ENCODE peak calls at places on chromosomes 11 and 22, in seven cellular contexts. U is K562, F is HCT116, P is SK-N-SH, X is H1, A is GM12878, K is HepG2. I is an unnamed sample.
A peak's percentile ranks its signal among the peaks of the same experiment; 100 is the strongest.

GRCh38 chr22:35523167-35523928 is 17.3 kb upstream of the RASD2 start:
- DNase-seq in U (no peak), F (no peak), P (no peak), X (no peak), A (no peak), K (no peak), I (no peak)

GRCh38 chr11:45662665-45663485 is 2.5 kb downstream of the CHST1 start:
- DNase-seq in U (peak; percentile 60), F (no peak), P (peak; percentile 47), X (no peak), A (no peak), K (peak; percentile 20), I (no peak)

GRCh38 chr11:118913411-118914125 is 12.2 kb downstream of the BCL9L start:
- DNase-seq in U (no peak), F (no peak), P (no peak), X (no peak), A (no peak), K (no peak), I (no peak)

GRCh38 chr11:1401656-1402221 is 12.0 kb downstream of the BRSK2 start:
- DNase-seq in U (peak; percentile 71), F (no peak), P (peak; percentile 94), X (peak; percentile 92), A (no peak), K (peak; percentile 30), I (peak; percentile 89)

GRCh38 chr22:49719046-49719445 is 108.6 kb downstream of the BRD1 start:
- DNase-seq in U (no peak), F (no peak), P (no peak), X (no peak), A (no peak), K (no peak), I (no peak)

GRCh38 chr11:46562527-46562926 is 31.3 kb downstream of the AMBRA1 start:
- DNase-seq in U (no peak), F (no peak), P (no peak), X (no peak), A (no peak), K (no peak), I (no peak)

GRCh38 chr22:33828302-33828701 is 92.0 kb downstream of the LARGE1 start:
- DNase-seq in U (no peak), F (no peak), P (no peak), X (no peak), A (no peak), K (no peak), I (no peak)

GRCh38 chr11:103515283-103515682 is 406.1 kb downstream of the DYNC2H1 start:
- DNase-seq in U (no peak), F (no peak), P (no peak), X (no peak), A (no peak), K (no peak), I (no peak)

GRCh38 chr11:88308576-88308975 is 29.0 kb downstream of the CTSC start:
- DNase-seq in U (no peak), F (no peak), P (no peak), X (peak; percentile 63), A (no peak), K (no peak), I (no peak)

GRCh38 chr11:123430736-123431356 is 777 bp downstream of the GRAMD1B start:
- DNase-seq in U (no peak), F (no peak), P (no peak), X (peak; percentile 76), A (no peak), K (no peak), I (no peak)

GRCh38 chr11:103601230-103601846 is 435.1 kb upstream of the DDI1 start:
- DNase-seq in U (peak; percentile 25), F (no peak), P (peak; percentile 47), X (peak; percentile 59), A (no peak), K (peak; percentile 35), I (peak; percentile 47)

GRCh38 chr22:39996732-39997131 is 2.0 kb downstream of the FAM83F start:
- DNase-seq in U (no peak), F (no peak), P (no peak), X (no peak), A (no peak), K (no peak), I (no peak)

GRCh38 chr11:130160460-130161090 is 993 bp downstream of the ST14 start:
- DNase-seq in U (no peak), F (no peak), P (no peak), X (peak; percentile 62), A (no peak), K (no peak), I (no peak)

GRCh38 chr11:43643898-43644625 is 36.5 kb upstream of the HSD17B12 start:
- DNase-seq in U (peak; percentile 93), F (peak; percentile 69), P (peak; percentile 87), X (peak; percentile 90), A (peak; percentile 45), K (peak; percentile 77), I (peak; percentile 90)
- TF ChIP-seq JUND in U (peak; percentile 53), F (no peak), P (no peak), X (no peak), A (no peak), K (no peak), I (no peak)

DNA sequence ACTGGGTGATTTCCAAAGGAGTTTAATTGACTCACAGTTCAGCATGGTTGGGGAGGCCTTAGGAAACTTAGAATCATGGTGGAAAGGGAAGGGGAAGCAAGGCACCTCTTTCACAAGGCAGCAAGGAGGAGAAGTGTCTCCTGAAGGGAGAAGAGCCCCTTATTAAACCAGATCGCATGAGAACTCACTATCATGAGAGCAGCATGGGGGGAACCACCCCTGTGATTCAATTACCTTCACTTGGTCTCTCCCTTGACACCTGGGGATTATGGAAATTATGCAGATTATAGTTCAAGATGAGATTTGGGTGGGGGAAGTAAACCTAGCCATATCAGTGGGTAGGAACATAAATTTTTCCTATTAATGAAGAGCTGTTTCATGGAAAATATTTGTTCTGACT is 488.5 kb downstream of the ETS1 start:
- DNase-seq in U (no peak), F (no peak), P (no peak), X (no peak), A (no peak), K (no peak), I (no peak)
- TF ChIP-seq JUND in U (no peak), F (no peak), P (no peak), X (peak; percentile 42), A (no peak), K (no peak), I (no peak)

GRCh38 chr22:20779813-20780148 is 5.9 kb downstream of the SERPIND1 start:
- DNase-seq in U (no peak), F (no peak), P (no peak), X (no peak), A (no peak), K (no peak), I (no peak)

GRCh38 chr22:20776624-20777405 is 2.9 kb downstream of the SERPIND1 start:
- DNase-seq in U (peak; percentile 72), F (no peak), P (no peak), X (no peak), A (no peak), K (peak; percentile 86), I (no peak)

GRCh38 chr22:20775342-20775895 is 1.5 kb downstream of the SERPIND1 start:
- DNase-seq in U (no peak), F (no peak), P (no peak), X (no peak), A (no peak), K (no peak), I (no peak)

GRCh38 chr22:20779014-20779812 is 5.3 kb downstream of the SERPIND1 start:
- DNase-seq in U (no peak), F (no peak), P (no peak), X (no peak), A (no peak), K (no peak), I (no peak)

DNA sequence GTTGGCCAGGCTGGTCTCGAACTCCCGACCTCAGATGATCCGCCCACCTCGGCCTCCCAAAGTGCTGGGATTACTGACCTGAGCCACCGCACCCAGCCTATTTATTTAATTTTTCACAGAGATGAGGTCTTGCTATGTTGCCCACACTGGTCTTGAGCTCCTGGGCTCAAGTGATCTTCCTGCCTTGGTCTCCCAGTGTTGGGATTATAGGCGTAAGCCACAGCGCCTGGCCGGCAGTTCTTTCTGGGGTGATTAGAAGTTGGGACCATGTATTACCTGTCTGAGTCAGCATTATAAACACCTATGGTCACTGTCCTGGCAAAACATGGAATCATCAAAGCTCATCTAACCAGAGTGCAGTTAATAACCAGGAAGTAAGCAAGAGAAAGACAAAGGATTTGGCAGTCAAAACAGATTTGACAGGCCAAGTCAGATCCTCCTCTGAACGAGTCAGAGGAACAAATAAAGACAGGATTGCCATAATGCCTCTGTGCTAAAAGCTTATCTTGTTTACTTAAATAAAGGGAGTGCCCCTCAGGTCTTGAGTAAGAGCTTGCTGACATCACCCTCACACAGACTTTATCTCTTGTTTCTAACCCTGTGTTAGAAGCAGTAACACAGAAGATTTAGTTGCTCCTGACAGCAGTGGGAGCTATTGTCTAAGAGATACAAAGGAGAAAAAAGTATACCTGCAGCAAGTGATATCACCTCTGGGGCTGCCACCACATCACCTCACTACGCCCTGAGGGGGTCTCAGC is 3.7 kb downstream of the SERPIND1 start:
- DNase-seq in U (peak; percentile 99), F (peak; percentile 70), P (no peak), X (no peak), A (no peak), K (peak; percentile 99), I (peak; percentile 10)
- TF ChIP-seq JUND in U (peak; percentile 100), F (peak; percentile 80), P (no peak), X (no peak), A (no peak), K (peak; percentile 90), I (no peak)

GRCh38 chr11:69892986-69893555 is 73.9 kb upstream of the FGF3 start:
- DNase-seq in U (no peak), F (no peak), P (peak; percentile 88), X (no peak), A (no peak), K (no peak), I (peak; percentile 70)
- TF ChIP-seq JUND in U (no peak), F (no peak), P (no peak), X (no peak), A (no peak), K (no peak), I (no peak)

GRCh38 chr11:63598556-63598955 is 15.7 kb downstream of the PLAAT3 start:
- DNase-seq in U (no peak), F (no peak), P (no peak), X (no peak), A (no peak), K (no peak), I (no peak)
- TF ChIP-seq JUND in U (no peak), F (no peak), P (no peak), X (no peak), A (no peak), K (no peak), I (no peak)

GRCh38 chr11:225734-226453 is 10.2 kb downstream of the SIRT3 start:
- DNase-seq in U (no peak), F (no peak), P (no peak), X (no peak), A (peak; percentile 53), K (no peak), I (no peak)
- TF ChIP-seq JUND in U (no peak), F (no peak), P (no peak), X (no peak), A (no peak), K (no peak), I (no peak)

GRCh38 chr11:37984991-37985390 is 1387.0 kb upstream of the RAG2 start:
- DNase-seq in U (no peak), F (no peak), P (no peak), X (no peak), A (no peak), K (no peak), I (no peak)

GRCh38 chr11:37988031-37988430 is 1390.0 kb upstream of the RAG2 start:
- DNase-seq in U (no peak), F (no peak), P (peak; percentile 28), X (no peak), A (no peak), K (no peak), I (peak; percentile 40)
- TF ChIP-seq JUND in U (no peak), F (no peak), P (no peak), X (no peak), A (no peak), K (no peak), I (no peak)

GRCh38 chr11:2526808-2527381 is 82.1 kb downstream of the KCNQ1 start:
- DNase-seq in U (peak; percentile 37), F (no peak), P (no peak), X (peak; percentile 60), A (no peak), K (no peak), I (no peak)
- TF ChIP-seq JUND in U (no peak), F (no peak), P (no peak), X (no peak), A (no peak), K (no peak), I (no peak)